ENCODE peak calls at places on chromosomes 4 and X, in nine cellular contexts. One of them, this sample, is unnamed.

GRCh38 chrX:18354369-18355329 is at the start of gene SCML2:
- DNase-seq in activated T-helper 1 cell treated with anti-CD3 and anti-CD28 coated beads, Interleukin-12 subunit alpha, Interleukin-12 subunit beta, Interleukin-2, Interleukin-4 antibody, amounts not matched to agents 30 ng/mL and 10 ng/mL and 1 ng/mL, durations not matched to agents 14 hours and 24 hours and 36 hours: peak
- DNase-seq in GM12891: no peak
- DNase-seq in fibroblast of mammary gland: peak
- DNase-seq in PC-3: peak
- DNase-seq in activated T-helper 9 cell treated with anti-CD3 and anti-CD28 coated beads, Interleukin-2, amount 50 U/mL, for 16 hours: peak
- DNase-seq in endothelial cell: peak
- DNase-seq in body of pancreas: peak
- DNase-seq in dorsolateral prefrontal cortex: no peak
- DNase-seq in this sample: peak

GRCh38 chrX:132267392-132267791 is 48.1 kb upstream of the RAP2C start:
- DNase-seq in activated T-helper 1 cell treated with anti-CD3 and anti-CD28 coated beads, Interleukin-12 subunit alpha, Interleukin-12 subunit beta, Interleukin-2, Interleukin-4 antibody, amounts not matched to agents 30 ng/mL and 10 ng/mL and 1 ng/mL, durations not matched to agents 14 hours and 24 hours and 36 hours: no peak
- DNase-seq in GM12891: no peak
- DNase-seq in fibroblast of mammary gland: no peak
- DNase-seq in PC-3: no peak
- DNase-seq in activated T-helper 9 cell treated with anti-CD3 and anti-CD28 coated beads, Interleukin-2, amount 50 U/mL, for 16 hours: no peak
- DNase-seq in endothelial cell: no peak
- DNase-seq in body of pancreas: no peak
- DNase-seq in dorsolateral prefrontal cortex: no peak
- DNase-seq in this sample: no peak

GRCh38 chr4:82797591-82798081 is 960 bp downstream of the SCD5 start:
- DNase-seq in activated T-helper 1 cell treated with anti-CD3 and anti-CD28 coated beads, Interleukin-12 subunit alpha, Interleukin-12 subunit beta, Interleukin-2, Interleukin-4 antibody, amounts not matched to agents 30 ng/mL and 10 ng/mL and 1 ng/mL, durations not matched to agents 14 hours and 24 hours and 36 hours: no peak
- DNase-seq in GM12891: no peak
- DNase-seq in fibroblast of mammary gland: no peak
- DNase-seq in PC-3: no peak
- DNase-seq in activated T-helper 9 cell treated with anti-CD3 and anti-CD28 coated beads, Interleukin-2, amount 50 U/mL, for 16 hours: no peak
- DNase-seq in endothelial cell: no peak
- DNase-seq in body of pancreas: no peak
- DNase-seq in dorsolateral prefrontal cortex: no peak
- DNase-seq in this sample: no peak

GRCh38 chr4:85747871-85748491 is 273.0 kb downstream of the ARHGAP24 start:
- DNase-seq in activated T-helper 1 cell treated with anti-CD3 and anti-CD28 coated beads, Interleukin-12 subunit alpha, Interleukin-12 subunit beta, Interleukin-2, Interleukin-4 antibody, amounts not matched to agents 30 ng/mL and 10 ng/mL and 1 ng/mL, durations not matched to agents 14 hours and 24 hours and 36 hours: no peak
- DNase-seq in GM12891: peak
- DNase-seq in fibroblast of mammary gland: peak
- DNase-seq in PC-3: peak
- DNase-seq in activated T-helper 9 cell treated with anti-CD3 and anti-CD28 coated beads, Interleukin-2, amount 50 U/mL, for 16 hours: no peak
- DNase-seq in endothelial cell: peak
- DNase-seq in body of pancreas: peak
- DNase-seq in dorsolateral prefrontal cortex: no peak
- DNase-seq in this sample: peak

GRCh38 chr4:152259866-152260265 is 276.0 kb downstream of the FBXW7 start:
- DNase-seq in activated T-helper 1 cell treated with anti-CD3 and anti-CD28 coated beads, Interleukin-12 subunit alpha, Interleukin-12 subunit beta, Interleukin-2, Interleukin-4 antibody, amounts not matched to agents 30 ng/mL and 10 ng/mL and 1 ng/mL, durations not matched to agents 14 hours and 24 hours and 36 hours: no peak
- DNase-seq in GM12891: no peak
- DNase-seq in fibroblast of mammary gland: peak
- DNase-seq in PC-3: peak
- DNase-seq in activated T-helper 9 cell treated with anti-CD3 and anti-CD28 coated beads, Interleukin-2, amount 50 U/mL, for 16 hours: no peak
- DNase-seq in endothelial cell: no peak
- DNase-seq in body of pancreas: no peak
- DNase-seq in dorsolateral prefrontal cortex: no peak
- DNase-seq in this sample: no peak

GRCh38 chr4:111283066-111283677 is 660.3 kb upstream of the PITX2 start:
- DNase-seq in activated T-helper 1 cell treated with anti-CD3 and anti-CD28 coated beads, Interleukin-12 subunit alpha, Interleukin-12 subunit beta, Interleukin-2, Interleukin-4 antibody, amounts not matched to agents 30 ng/mL and 10 ng/mL and 1 ng/mL, durations not matched to agents 14 hours and 24 hours and 36 hours: no peak
- DNase-seq in GM12891: peak
- DNase-seq in fibroblast of mammary gland: peak
- DNase-seq in PC-3: peak
- DNase-seq in activated T-helper 9 cell treated with anti-CD3 and anti-CD28 coated beads, Interleukin-2, amount 50 U/mL, for 16 hours: peak
- DNase-seq in endothelial cell: peak
- DNase-seq in body of pancreas: peak
- DNase-seq in dorsolateral prefrontal cortex: no peak
- DNase-seq in this sample: peak

GRCh38 chr4:56465599-56466295 is 1.7 kb upstream of the SRP72 start:
- DNase-seq in activated T-helper 1 cell treated with anti-CD3 and anti-CD28 coated beads, Interleukin-12 subunit alpha, Interleukin-12 subunit beta, Interleukin-2, Interleukin-4 antibody, amounts not matched to agents 30 ng/mL and 10 ng/mL and 1 ng/mL, durations not matched to agents 14 hours and 24 hours and 36 hours: no peak
- DNase-seq in GM12891: no peak
- DNase-seq in fibroblast of mammary gland: peak
- DNase-seq in PC-3: peak
- DNase-seq in activated T-helper 9 cell treated with anti-CD3 and anti-CD28 coated beads, Interleukin-2, amount 50 U/mL, for 16 hours: no peak
- DNase-seq in endothelial cell: no peak
- DNase-seq in body of pancreas: no peak
- DNase-seq in dorsolateral prefrontal cortex: no peak
- DNase-seq in this sample: no peak

GRCh38 chr4:109424093-109424818 is 9.4 kb upstream of the SEC24B start:
- DNase-seq in activated T-helper 1 cell treated with anti-CD3 and anti-CD28 coated beads, Interleukin-12 subunit alpha, Interleukin-12 subunit beta, Interleukin-2, Interleukin-4 antibody, amounts not matched to agents 30 ng/mL and 10 ng/mL and 1 ng/mL, durations not matched to agents 14 hours and 24 hours and 36 hours: no peak
- DNase-seq in GM12891: no peak
- DNase-seq in fibroblast of mammary gland: no peak
- DNase-seq in PC-3: no peak
- DNase-seq in activated T-helper 9 cell treated with anti-CD3 and anti-CD28 coated beads, Interleukin-2, amount 50 U/mL, for 16 hours: no peak
- DNase-seq in endothelial cell: no peak
- DNase-seq in body of pancreas: no peak
- DNase-seq in dorsolateral prefrontal cortex: no peak
- DNase-seq in this sample: no peak

GRCh38 chr4:87144346-87144745 is 76.1 kb downstream of the KLHL8 start:
- DNase-seq in activated T-helper 1 cell treated with anti-CD3 and anti-CD28 coated beads, Interleukin-12 subunit alpha, Interleukin-12 subunit beta, Interleukin-2, Interleukin-4 antibody, amounts not matched to agents 30 ng/mL and 10 ng/mL and 1 ng/mL, durations not matched to agents 14 hours and 24 hours and 36 hours: no peak
- DNase-seq in GM12891: no peak
- DNase-seq in fibroblast of mammary gland: no peak
- DNase-seq in PC-3: no peak
- DNase-seq in activated T-helper 9 cell treated with anti-CD3 and anti-CD28 coated beads, Interleukin-2, amount 50 U/mL, for 16 hours: no peak
- DNase-seq in endothelial cell: no peak
- DNase-seq in body of pancreas: no peak
- DNase-seq in dorsolateral prefrontal cortex: no peak
- DNase-seq in this sample: no peak

GRCh38 chrX:9604111-9604907 is 139.5 kb downstream of the TBL1X start:
- DNase-seq in activated T-helper 1 cell treated with anti-CD3 and anti-CD28 coated beads, Interleukin-12 subunit alpha, Interleukin-12 subunit beta, Interleukin-2, Interleukin-4 antibody, amounts not matched to agents 30 ng/mL and 10 ng/mL and 1 ng/mL, durations not matched to agents 14 hours and 24 hours and 36 hours: no peak
- DNase-seq in GM12891: no peak
- DNase-seq in fibroblast of mammary gland: peak
- DNase-seq in PC-3: no peak
- DNase-seq in activated T-helper 9 cell treated with anti-CD3 and anti-CD28 coated beads, Interleukin-2, amount 50 U/mL, for 16 hours: no peak
- DNase-seq in endothelial cell: no peak
- DNase-seq in body of pancreas: peak
- DNase-seq in dorsolateral prefrontal cortex: peak
- DNase-seq in this sample: no peak

GRCh38 chrX:152915541-152916241 is 17.8 kb downstream of the ZNF185 start:
- DNase-seq in activated T-helper 1 cell treated with anti-CD3 and anti-CD28 coated beads, Interleukin-12 subunit alpha, Interleukin-12 subunit beta, Interleukin-2, Interleukin-4 antibody, amounts not matched to agents 30 ng/mL and 10 ng/mL and 1 ng/mL, durations not matched to agents 14 hours and 24 hours and 36 hours: no peak
- DNase-seq in GM12891: peak
- DNase-seq in fibroblast of mammary gland: peak
- DNase-seq in PC-3: peak
- DNase-seq in activated T-helper 9 cell treated with anti-CD3 and anti-CD28 coated beads, Interleukin-2, amount 50 U/mL, for 16 hours: no peak
- DNase-seq in endothelial cell: peak
- DNase-seq in body of pancreas: peak
- DNase-seq in dorsolateral prefrontal cortex: no peak
- DNase-seq in this sample: peak

GRCh38 chrX:14352511-14352910 is 176.8 kb upstream of the GLRA2 start:
- DNase-seq in activated T-helper 1 cell treated with anti-CD3 and anti-CD28 coated beads, Interleukin-12 subunit alpha, Interleukin-12 subunit beta, Interleukin-2, Interleukin-4 antibody, amounts not matched to agents 30 ng/mL and 10 ng/mL and 1 ng/mL, durations not matched to agents 14 hours and 24 hours and 36 hours: no peak
- DNase-seq in GM12891: no peak
- DNase-seq in fibroblast of mammary gland: peak
- DNase-seq in PC-3: peak
- DNase-seq in activated T-helper 9 cell treated with anti-CD3 and anti-CD28 coated beads, Interleukin-2, amount 50 U/mL, for 16 hours: no peak
- DNase-seq in endothelial cell: no peak
- DNase-seq in body of pancreas: no peak
- DNase-seq in dorsolateral prefrontal cortex: no peak
- DNase-seq in this sample: no peak

GRCh38 chr4:3413217-3413671 is 28.5 kb upstream of the HGFAC start:
- DNase-seq in activated T-helper 1 cell treated with anti-CD3 and anti-CD28 coated beads, Interleukin-12 subunit alpha, Interleukin-12 subunit beta, Interleukin-2, Interleukin-4 antibody, amounts not matched to agents 30 ng/mL and 10 ng/mL and 1 ng/mL, durations not matched to agents 14 hours and 24 hours and 36 hours: no peak
- DNase-seq in GM12891: no peak
- DNase-seq in fibroblast of mammary gland: peak
- DNase-seq in PC-3: no peak
- DNase-seq in activated T-helper 9 cell treated with anti-CD3 and anti-CD28 coated beads, Interleukin-2, amount 50 U/mL, for 16 hours: no peak
- DNase-seq in endothelial cell: no peak
- DNase-seq in body of pancreas: no peak
- DNase-seq in dorsolateral prefrontal cortex: peak
- DNase-seq in this sample: no peak

GRCh38 chrX:26952213-26952612 is 510.9 kb downstream of the PPP4R3C start:
- DNase-seq in activated T-helper 1 cell treated with anti-CD3 and anti-CD28 coated beads, Interleukin-12 subunit alpha, Interleukin-12 subunit beta, Interleukin-2, Interleukin-4 antibody, amounts not matched to agents 30 ng/mL and 10 ng/mL and 1 ng/mL, durations not matched to agents 14 hours and 24 hours and 36 hours: no peak
- DNase-seq in GM12891: no peak
- DNase-seq in fibroblast of mammary gland: no peak
- DNase-seq in PC-3: no peak
- DNase-seq in activated T-helper 9 cell treated with anti-CD3 and anti-CD28 coated beads, Interleukin-2, amount 50 U/mL, for 16 hours: no peak
- DNase-seq in endothelial cell: no peak
- DNase-seq in body of pancreas: no peak
- DNase-seq in dorsolateral prefrontal cortex: no peak
- DNase-seq in this sample: no peak

GRCh38 chr4:170476351-170476750 is 386.6 kb upstream of the AADAT start:
- DNase-seq in activated T-helper 1 cell treated with anti-CD3 and anti-CD28 coated beads, Interleukin-12 subunit alpha, Interleukin-12 subunit beta, Interleukin-2, Interleukin-4 antibody, amounts not matched to agents 30 ng/mL and 10 ng/mL and 1 ng/mL, durations not matched to agents 14 hours and 24 hours and 36 hours: no peak
- DNase-seq in GM12891: no peak
- DNase-seq in fibroblast of mammary gland: no peak
- DNase-seq in PC-3: peak
- DNase-seq in activated T-helper 9 cell treated with anti-CD3 and anti-CD28 coated beads, Interleukin-2, amount 50 U/mL, for 16 hours: no peak
- DNase-seq in endothelial cell: no peak
- DNase-seq in body of pancreas: no peak
- DNase-seq in dorsolateral prefrontal cortex: no peak
- DNase-seq in this sample: peak

GRCh38 chrX:69293776-69294601 is 128.7 kb upstream of the PJA1 start:
- DNase-seq in activated T-helper 1 cell treated with anti-CD3 and anti-CD28 coated beads, Interleukin-12 subunit alpha, Interleukin-12 subunit beta, Interleukin-2, Interleukin-4 antibody, amounts not matched to agents 30 ng/mL and 10 ng/mL and 1 ng/mL, durations not matched to agents 14 hours and 24 hours and 36 hours: no peak
- DNase-seq in GM12891: no peak
- DNase-seq in fibroblast of mammary gland: no peak
- DNase-seq in PC-3: no peak
- DNase-seq in activated T-helper 9 cell treated with anti-CD3 and anti-CD28 coated beads, Interleukin-2, amount 50 U/mL, for 16 hours: no peak
- DNase-seq in endothelial cell: no peak
- DNase-seq in body of pancreas: no peak
- DNase-seq in dorsolateral prefrontal cortex: no peak
- DNase-seq in this sample: no peak

GRCh38 chr4:140163029-140163810 is 9.2 kb upstream of the MAML3 start:
- DNase-seq in activated T-helper 1 cell treated with anti-CD3 and anti-CD28 coated beads, Interleukin-12 subunit alpha, Interleukin-12 subunit beta, Interleukin-2, Interleukin-4 antibody, amounts not matched to agents 30 ng/mL and 10 ng/mL and 1 ng/mL, durations not matched to agents 14 hours and 24 hours and 36 hours: no peak
- DNase-seq in GM12891: no peak
- DNase-seq in fibroblast of mammary gland: peak
- DNase-seq in PC-3: no peak
- DNase-seq in activated T-helper 9 cell treated with anti-CD3 and anti-CD28 coated beads, Interleukin-2, amount 50 U/mL, for 16 hours: no peak
- DNase-seq in endothelial cell: no peak
- DNase-seq in body of pancreas: no peak
- DNase-seq in dorsolateral prefrontal cortex: no peak
- DNase-seq in this sample: no peak

GRCh38 chr4:152352645-152353116 is 183.2 kb downstream of the FBXW7 start:
- DNase-seq in activated T-helper 1 cell treated with anti-CD3 and anti-CD28 coated beads, Interleukin-12 subunit alpha, Interleukin-12 subunit beta, Interleukin-2, Interleukin-4 antibody, amounts not matched to agents 30 ng/mL and 10 ng/mL and 1 ng/mL, durations not matched to agents 14 hours and 24 hours and 36 hours: no peak
- DNase-seq in GM12891: peak
- DNase-seq in fibroblast of mammary gland: peak
- DNase-seq in PC-3: peak
- DNase-seq in activated T-helper 9 cell treated with anti-CD3 and anti-CD28 coated beads, Interleukin-2, amount 50 U/mL, for 16 hours: no peak
- DNase-seq in endothelial cell: peak
- DNase-seq in body of pancreas: peak
- DNase-seq in dorsolateral prefrontal cortex: peak
- DNase-seq in this sample: peak

GRCh38 chr4:37733230-37733904 is 47.2 kb upstream of the RELL1 start:
- DNase-seq in activated T-helper 1 cell treated with anti-CD3 and anti-CD28 coated beads, Interleukin-12 subunit alpha, Interleukin-12 subunit beta, Interleukin-2, Interleukin-4 antibody, amounts not matched to agents 30 ng/mL and 10 ng/mL and 1 ng/mL, durations not matched to agents 14 hours and 24 hours and 36 hours: no peak
- DNase-seq in GM12891: no peak
- DNase-seq in fibroblast of mammary gland: no peak
- DNase-seq in PC-3: no peak
- DNase-seq in activated T-helper 9 cell treated with anti-CD3 and anti-CD28 coated beads, Interleukin-2, amount 50 U/mL, for 16 hours: no peak
- DNase-seq in endothelial cell: no peak
- DNase-seq in body of pancreas: no peak
- DNase-seq in dorsolateral prefrontal cortex: no peak
- DNase-seq in this sample: no peak

GRCh38 chr4:8296491-8296890 is 26.9 kb downstream of the HTRA3 start:
- DNase-seq in activated T-helper 1 cell treated with anti-CD3 and anti-CD28 coated beads, Interleukin-12 subunit alpha, Interleukin-12 subunit beta, Interleukin-2, Interleukin-4 antibody, amounts not matched to agents 30 ng/mL and 10 ng/mL and 1 ng/mL, durations not matched to agents 14 hours and 24 hours and 36 hours: no peak
- DNase-seq in GM12891: no peak
- DNase-seq in fibroblast of mammary gland: no peak
- DNase-seq in PC-3: no peak
- DNase-seq in activated T-helper 9 cell treated with anti-CD3 and anti-CD28 coated beads, Interleukin-2, amount 50 U/mL, for 16 hours: no peak
- DNase-seq in endothelial cell: no peak
- DNase-seq in body of pancreas: no peak
- DNase-seq in dorsolateral prefrontal cortex: no peak
- DNase-seq in this sample: no peak

GRCh38 chr4:158315706-158316105 is 105.4 kb downstream of the TMEM144 start:
- DNase-seq in activated T-helper 1 cell treated with anti-CD3 and anti-CD28 coated beads, Interleukin-12 subunit alpha, Interleukin-12 subunit beta, Interleukin-2, Interleukin-4 antibody, amounts not matched to agents 30 ng/mL and 10 ng/mL and 1 ng/mL, durations not matched to agents 14 hours and 24 hours and 36 hours: no peak
- DNase-seq in GM12891: no peak
- DNase-seq in fibroblast of mammary gland: peak
- DNase-seq in PC-3: peak
- DNase-seq in activated T-helper 9 cell treated with anti-CD3 and anti-CD28 coated beads, Interleukin-2, amount 50 U/mL, for 16 hours: no peak
- DNase-seq in endothelial cell: no peak
- DNase-seq in body of pancreas: no peak
- DNase-seq in dorsolateral prefrontal cortex: no peak
- DNase-seq in this sample: no peak

GRCh38 chr4:8019396-8020365 is 80.0 kb upstream of the AFAP1 start:
- DNase-seq in activated T-helper 1 cell treated with anti-CD3 and anti-CD28 coated beads, Interleukin-12 subunit alpha, Interleukin-12 subunit beta, Interleukin-2, Interleukin-4 antibody, amounts not matched to agents 30 ng/mL and 10 ng/mL and 1 ng/mL, durations not matched to agents 14 hours and 24 hours and 36 hours: no peak
- DNase-seq in GM12891: no peak
- DNase-seq in fibroblast of mammary gland: no peak
- DNase-seq in PC-3: peak
- DNase-seq in activated T-helper 9 cell treated with anti-CD3 and anti-CD28 coated beads, Interleukin-2, amount 50 U/mL, for 16 hours: no peak
- DNase-seq in endothelial cell: no peak
- DNase-seq in body of pancreas: no peak
- DNase-seq in dorsolateral prefrontal cortex: no peak
- DNase-seq in this sample: no peak

GRCh38 chr4:1684756-1685603 is 867 bp upstream of the FAM53A start:
- DNase-seq in activated T-helper 1 cell treated with anti-CD3 and anti-CD28 coated beads, Interleukin-12 subunit alpha, Interleukin-12 subunit beta, Interleukin-2, Interleukin-4 antibody, amounts not matched to agents 30 ng/mL and 10 ng/mL and 1 ng/mL, durations not matched to agents 14 hours and 24 hours and 36 hours: no peak
- DNase-seq in GM12891: no peak
- DNase-seq in fibroblast of mammary gland: no peak
- DNase-seq in PC-3: no peak
- DNase-seq in activated T-helper 9 cell treated with anti-CD3 and anti-CD28 coated beads, Interleukin-2, amount 50 U/mL, for 16 hours: no peak
- DNase-seq in endothelial cell: no peak
- DNase-seq in body of pancreas: peak
- DNase-seq in dorsolateral prefrontal cortex: peak
- DNase-seq in this sample: no peak

GRCh38 chr4:181710143-181710542 is 533.1 kb upstream of the TENM3 start:
- DNase-seq in activated T-helper 1 cell treated with anti-CD3 and anti-CD28 coated beads, Interleukin-12 subunit alpha, Interleukin-12 subunit beta, Interleukin-2, Interleukin-4 antibody, amounts not matched to agents 30 ng/mL and 10 ng/mL and 1 ng/mL, durations not matched to agents 14 hours and 24 hours and 36 hours: no peak
- DNase-seq in GM12891: no peak
- DNase-seq in fibroblast of mammary gland: no peak
- DNase-seq in PC-3: no peak
- DNase-seq in activated T-helper 9 cell treated with anti-CD3 and anti-CD28 coated beads, Interleukin-2, amount 50 U/mL, for 16 hours: no peak
- DNase-seq in endothelial cell: no peak
- DNase-seq in body of pancreas: no peak
- DNase-seq in dorsolateral prefrontal cortex: no peak
- DNase-seq in this sample: no peak

GRCh38 chr4:164768516-164768915 is 14.6 kb downstream of the SMIM31 start:
- DNase-seq in activated T-helper 1 cell treated with anti-CD3 and anti-CD28 coated beads, Interleukin-12 subunit alpha, Interleukin-12 subunit beta, Interleukin-2, Interleukin-4 antibody, amounts not matched to agents 30 ng/mL and 10 ng/mL and 1 ng/mL, durations not matched to agents 14 hours and 24 hours and 36 hours: no peak
- DNase-seq in GM12891: no peak
- DNase-seq in fibroblast of mammary gland: peak
- DNase-seq in PC-3: peak
- DNase-seq in activated T-helper 9 cell treated with anti-CD3 and anti-CD28 coated beads, Interleukin-2, amount 50 U/mL, for 16 hours: no peak
- DNase-seq in endothelial cell: no peak
- DNase-seq in body of pancreas: no peak
- DNase-seq in dorsolateral prefrontal cortex: no peak
- DNase-seq in this sample: no peak

GRCh38 chr4:8220661-8221446 is 21.8 kb downstream of the SH3TC1 start:
- DNase-seq in activated T-helper 1 cell treated with anti-CD3 and anti-CD28 coated beads, Interleukin-12 subunit alpha, Interleukin-12 subunit beta, Interleukin-2, Interleukin-4 antibody, amounts not matched to agents 30 ng/mL and 10 ng/mL and 1 ng/mL, durations not matched to agents 14 hours and 24 hours and 36 hours: no peak
- DNase-seq in GM12891: no peak
- DNase-seq in fibroblast of mammary gland: no peak
- DNase-seq in PC-3: no peak
- DNase-seq in activated T-helper 9 cell treated with anti-CD3 and anti-CD28 coated beads, Interleukin-2, amount 50 U/mL, for 16 hours: no peak
- DNase-seq in endothelial cell: no peak
- DNase-seq in body of pancreas: no peak
- DNase-seq in dorsolateral prefrontal cortex: no peak
- DNase-seq in this sample: no peak

GRCh38 chrX:49876750-49877149 is 2.5 kb upstream of the USP27X start:
- DNase-seq in activated T-helper 1 cell treated with anti-CD3 and anti-CD28 coated beads, Interleukin-12 subunit alpha, Interleukin-12 subunit beta, Interleukin-2, Interleukin-4 antibody, amounts not matched to agents 30 ng/mL and 10 ng/mL and 1 ng/mL, durations not matched to agents 14 hours and 24 hours and 36 hours: no peak
- DNase-seq in GM12891: peak
- DNase-seq in fibroblast of mammary gland: peak
- DNase-seq in PC-3: peak
- DNase-seq in activated T-helper 9 cell treated with anti-CD3 and anti-CD28 coated beads, Interleukin-2, amount 50 U/mL, for 16 hours: no peak
- DNase-seq in endothelial cell: peak
- DNase-seq in body of pancreas: peak
- DNase-seq in dorsolateral prefrontal cortex: no peak
- DNase-seq in this sample: peak

This sample was measured in H4.